ENCODE peak calls at places on chromosomes 16 and 17, in nine cellular contexts. Q, J, T, H, B, O, I, Y and N are unnamed samples.

GRCh38 chr17:76671912-76672262 is 28.3 kb upstream of the ST6GALNAC1 start:
- DNase-seq in B (no peak), Q (no peak), O (no peak), H (no peak), Y (no peak), J (no peak), I (no peak), T (no peak), N (no peak)

GRCh38 chr17:48241770-48242497 is 134.4 kb downstream of the SNX11 start:
- DNase-seq in B (no peak), J (no peak), O (no peak), T (no peak), I (no peak), Y (no peak), Q (no peak), H (peak; percentile 23), N (no peak)

GRCh38 chr16:65113441-65113840 is 8.4 kb downstream of the CDH11 start:
- DNase-seq in T (no peak), J (no peak), H (peak; percentile 34), Y (no peak), Q (no peak), O (no peak), I (no peak), B (no peak), N (no peak)

GRCh38 chr17:40522250-40522960 is 21.0 kb upstream of the TNS4 start:
- DNase-seq in B (no peak), Y (no peak), Q (no peak), J (no peak), I (no peak), T (no peak), O (no peak), H (no peak), N (no peak)

GRCh38 chr17:4180791-4181190 is 37.8 kb downstream of the CYB5D2 start:
- DNase-seq in T (no peak), H (peak; percentile 65), I (no peak), Q (peak; percentile 37), B (no peak), O (no peak), J (no peak), Y (no peak), N (no peak)

GRCh38 chr17:55641559-55642160 is 81.0 kb downstream of the TMEM100 start:
- DNase-seq in Y (peak; percentile 74), T (peak; percentile 57), J (peak; percentile 57), Q (peak; percentile 64), B (peak; percentile 7), H (peak; percentile 95), I (no peak), O (peak; percentile 49), N (peak; percentile 13)

GRCh38 chr17:68697850-68698313 is 96.7 kb upstream of the FAM20A start:
- DNase-seq in Q (peak; percentile 17), H (no peak), J (peak; percentile 16), I (no peak), Y (no peak), T (no peak), B (no peak), O (peak; percentile 31), N (no peak)

GRCh38 chr16:16996830-16997229 is 473.9 kb downstream of the XYLT1 start:
- DNase-seq in O (no peak), Y (no peak), Q (no peak), I (no peak), H (peak; percentile 46), J (no peak), T (no peak), B (no peak), N (no peak)

GRCh38 chr17:28746611-28747045 is 2.8 kb downstream of the TRAF4 start:
- DNase-seq in Y (peak; percentile 74), T (no peak), B (no peak), J (peak; percentile 88), I (no peak), H (peak; percentile 62), O (peak; percentile 91), Q (no peak), N (peak; percentile 64)

GRCh38 chr16:1745181-1745899 is 26.0 kb downstream of the NME3 start:
- DNase-seq in J (no peak), O (no peak), T (no peak), I (no peak), H (peak; percentile 14), Y (peak; percentile 36), B (no peak), Q (peak; percentile 55), N (no peak)

GRCh38 chr17:78163881-78164747 is 4.3 kb upstream of the SYNGR2 start:
- DNase-seq in Y (no peak), Q (no peak), H (no peak), B (no peak), T (no peak), J (peak; percentile 8), O (peak; percentile 80), I (no peak), N (no peak)

GRCh38 chr17:55458977-55459376 is 37.3 kb upstream of the MMD start:
- DNase-seq in Y (peak; percentile 95), H (no peak), T (no peak), J (no peak), Q (peak; percentile 77), B (no peak), O (no peak), I (no peak), N (no peak)

GRCh38 chr16:85471469-85472431 is 141.4 kb upstream of the GSE1 start:
- DNase-seq in B (no peak), I (no peak), Q (no peak), Y (peak; percentile 80), H (no peak), J (peak; percentile 67), T (peak; percentile 31), O (peak; percentile 71), N (no peak)

DNA sequence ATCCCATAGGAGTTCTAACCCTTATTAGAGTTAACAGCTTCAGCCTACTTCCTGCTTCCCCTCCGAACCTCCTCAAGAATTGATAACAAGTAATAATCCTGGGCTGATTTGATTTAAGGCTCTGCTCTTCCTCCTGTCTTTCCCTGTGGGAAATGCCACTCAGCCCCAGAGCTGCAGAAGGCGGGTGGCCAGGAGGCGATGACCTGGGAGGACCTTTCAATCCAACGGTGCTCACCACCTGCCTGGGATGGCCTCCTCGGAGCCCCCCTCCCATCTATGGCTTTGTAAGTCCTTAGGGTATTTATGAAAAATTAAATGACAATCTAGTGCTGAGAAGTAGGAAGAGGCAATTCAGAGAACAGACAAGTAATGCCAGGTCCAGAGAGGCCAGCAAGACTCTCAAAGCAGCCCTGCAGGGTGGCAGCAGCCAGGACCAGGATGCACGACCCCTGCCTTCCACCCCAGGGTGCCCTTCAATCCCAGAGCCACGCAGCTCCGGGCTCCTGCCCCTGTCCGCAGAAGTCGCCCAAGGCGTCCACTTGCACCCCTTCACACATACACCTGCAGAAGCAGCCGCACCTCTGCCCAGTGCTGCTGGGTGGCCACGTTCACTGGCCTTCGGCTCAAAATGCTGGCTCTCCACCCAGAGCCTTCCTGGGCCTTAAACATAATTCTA is 34.3 kb downstream of the ABR start:
- DNase-seq in Q (no peak), B (no peak), T (no peak), I (no peak), Y (no peak), O (no peak), H (no peak), J (no peak), N (no peak)
- H3K27ac ChIP-seq in Q (no peak overlapping the region), B (no peak overlapping the region), T (no peak overlapping the region), I (no peak overlapping the region), Y (no peak overlapping the region), O (no peak overlapping the region), H (no peak overlapping the region), J (no peak overlapping the region), N (no peak overlapping the region)

GRCh38 chr16:70698901-70699300 is 13.0 kb upstream of the MTSS2 start:
- DNase-seq in Y (no peak), I (no peak), Q (no peak), H (no peak), J (no peak), T (no peak), O (no peak), B (no peak), N (no peak)
- H3K27ac ChIP-seq in Y (no peak overlapping the region), I (peak overlapping the region; percentile 96), Q (no peak overlapping the region), H (no peak overlapping the region), J (peak overlapping the region; percentile 87), T (no peak overlapping the region), O (peak overlapping the region; percentile 92), B (no peak overlapping the region), N (no peak overlapping the region)

GRCh38 chr16:27826893-27827289 is 236.6 kb downstream of the GSG1L start:
- DNase-seq in I (no peak), Y (no peak), J (no peak), H (no peak), O (no peak), T (no peak), Q (no peak), B (no peak), N (no peak)

GRCh38 chr16:27827765-27828164 is 235.7 kb downstream of the GSG1L start:
- DNase-seq in H (no peak), T (no peak), O (no peak), Y (no peak), I (no peak), Q (no peak), J (no peak), B (no peak), N (no peak)

GRCh38 chr16:27829975-27830374 is 233.5 kb downstream of the GSG1L start:
- DNase-seq in Q (no peak), Y (no peak), H (no peak), B (no peak), I (no peak), O (no peak), T (no peak), J (no peak), N (no peak)

GRCh38 chr16:27826081-27826892 is 237.2 kb downstream of the GSG1L start:
- DNase-seq in I (no peak), B (no peak), J (no peak), Q (no peak), O (no peak), H (no peak), Y (no peak), T (no peak), N (no peak)

DNA sequence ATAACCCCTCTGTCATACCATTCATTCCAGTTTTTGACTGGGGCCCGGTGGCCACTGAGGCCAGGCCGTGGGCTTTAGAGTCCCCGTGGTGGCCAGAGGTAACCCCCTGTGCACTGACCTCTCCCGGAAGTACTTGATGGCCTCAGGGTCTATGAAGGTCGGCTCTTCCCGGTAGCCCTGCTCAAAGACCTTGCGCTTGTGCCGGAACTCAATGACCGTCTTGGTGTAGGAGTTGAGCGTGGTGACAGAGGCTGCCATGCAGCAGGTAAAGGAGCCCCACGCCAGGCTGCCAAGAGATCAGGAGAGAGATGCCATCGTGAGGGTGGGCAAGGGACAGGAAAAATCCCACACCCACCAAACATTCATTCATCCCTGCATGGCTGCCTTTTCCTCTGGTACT is 234.8 kb downstream of the GSG1L start:
- DNase-seq in O (no peak), I (no peak), J (no peak), Y (no peak), B (no peak), T (no peak), H (no peak), Q (no peak), N (no peak)
- H3K27ac ChIP-seq in O (no peak overlapping the region), I (no peak overlapping the region), J (no peak overlapping the region), Y (no peak overlapping the region), B (no peak overlapping the region), T (no peak overlapping the region), H (no peak overlapping the region), Q (no peak overlapping the region), N (no peak overlapping the region)

DNA sequence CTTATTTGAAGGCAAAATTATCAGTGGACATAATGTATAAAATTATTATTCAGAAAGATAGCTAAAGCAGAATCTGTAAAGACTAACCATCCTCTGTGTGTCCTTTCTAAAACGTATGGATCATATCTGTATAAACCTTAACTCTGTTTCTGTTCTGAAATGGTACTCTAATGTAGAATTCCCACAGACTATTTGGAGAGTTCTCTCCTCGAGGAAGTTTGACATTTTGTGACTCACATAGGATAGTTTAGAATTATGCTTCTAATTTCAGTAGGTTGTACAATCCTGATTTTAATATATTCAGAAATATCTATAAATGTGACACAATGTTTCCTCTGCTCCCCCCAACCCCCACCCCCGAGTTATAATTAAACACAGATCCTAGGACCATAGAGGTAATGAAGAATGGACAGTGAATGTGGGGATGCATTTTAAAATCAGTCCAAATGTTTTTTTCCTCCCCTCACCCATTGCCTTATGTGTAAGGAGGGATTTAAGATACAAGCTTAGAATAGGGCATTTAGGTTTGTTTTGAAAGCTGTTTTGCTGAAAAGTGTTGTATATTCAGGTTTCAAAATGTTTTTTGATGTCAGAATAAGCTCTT is 66.8 kb downstream of the BCAS3 start:
- DNase-seq in Q (no peak), H (no peak), O (no peak), Y (peak; percentile 10), J (no peak), B (no peak), T (no peak), I (no peak), N (no peak)
- H3K27ac ChIP-seq in Q (no peak overlapping the region), H (no peak overlapping the region), O (peak overlapping the region; percentile 59), Y (peak overlapping the region; percentile 66), J (no peak overlapping the region), B (no peak overlapping the region), T (no peak overlapping the region), I (peak overlapping the region; percentile 11), N (peak overlapping the region; percentile 87)